ENCODE peak calls at places on chromosomes 4 and X, in seven cellular contexts. One of them, this sample, is unnamed.

GRCh38 chr4:184795214-184795844 is 30.4 kb downstream of the ACSL1 start:
- DNase-seq in HCT116: no peak
- DNase-seq in GM12878: no peak
- DNase-seq in HEK293T: no peak
- DNase-seq in WTC11: no peak
- DNase-seq in K562: no peak
- DNase-seq in HepG2: no peak
- DNase-seq in this sample: no peak

GRCh38 chr4:88971536-88971935 is 85.4 kb downstream of the FAM13A start:
- DNase-seq in HCT116: no peak
- DNase-seq in GM12878: no peak
- DNase-seq in HEK293T: no peak
- DNase-seq in WTC11: no peak
- DNase-seq in K562: no peak
- DNase-seq in HepG2: no peak
- DNase-seq in this sample: no peak

GRCh38 chr4:168634276-168634802 is 137.5 kb downstream of the PALLD start:
- DNase-seq in HCT116: no peak
- DNase-seq in GM12878: no peak
- DNase-seq in HEK293T: peak; percentile 58
- DNase-seq in WTC11: no peak
- DNase-seq in K562: no peak
- DNase-seq in HepG2: no peak
- DNase-seq in this sample: no peak

GRCh38 chr4:770022-770421 is 55.9 kb downstream of the CPLX1 start:
- DNase-seq in HCT116: no peak
- DNase-seq in GM12878: no peak
- DNase-seq in HEK293T: no peak
- DNase-seq in WTC11: no peak
- DNase-seq in K562: no peak
- DNase-seq in HepG2: no peak
- DNase-seq in this sample: no peak

GRCh38 chr4:53784112-53784511 is 192.8 kb upstream of the LNX1 start:
- DNase-seq in HCT116: no peak
- DNase-seq in GM12878: no peak
- DNase-seq in HEK293T: no peak
- DNase-seq in WTC11: no peak
- DNase-seq in K562: no peak
- DNase-seq in HepG2: no peak
- DNase-seq in this sample: no peak

GRCh38 chr4:93658443-93658842 is 170.1 kb upstream of the ATOH1 start:
- DNase-seq in HCT116: no peak
- DNase-seq in GM12878: no peak
- DNase-seq in HEK293T: no peak
- DNase-seq in WTC11: no peak
- DNase-seq in K562: no peak
- DNase-seq in HepG2: no peak
- DNase-seq in this sample: no peak

GRCh38 chr4:53057679-53058078 is 195.6 kb downstream of the RASL11B start:
- DNase-seq in HCT116: no peak
- DNase-seq in GM12878: no peak
- DNase-seq in HEK293T: no peak
- DNase-seq in WTC11: no peak
- DNase-seq in K562: no peak
- DNase-seq in HepG2: no peak
- DNase-seq in this sample: no peak

GRCh38 chr4:2297606-2298517 is 36.0 kb upstream of the MXD4 start:
- DNase-seq in HCT116: no peak
- DNase-seq in GM12878: no peak
- DNase-seq in HEK293T: no peak
- DNase-seq in WTC11: no peak
- DNase-seq in K562: no peak
- DNase-seq in HepG2: no peak
- DNase-seq in this sample: no peak

GRCh38 chrX:56968980-56969379 is 26.4 kb downstream of the SPIN3 start:
- DNase-seq in HCT116: no peak
- DNase-seq in GM12878: no peak
- DNase-seq in HEK293T: no peak
- DNase-seq in WTC11: no peak
- DNase-seq in K562: no peak
- DNase-seq in HepG2: no peak
- DNase-seq in this sample: no peak

GRCh38 chr4:47071863-47072441 is 40.6 kb downstream of the GABRB1 start:
- DNase-seq in HCT116: no peak
- DNase-seq in GM12878: no peak
- DNase-seq in HEK293T: no peak
- DNase-seq in WTC11: no peak
- DNase-seq in K562: no peak
- DNase-seq in HepG2: no peak
- DNase-seq in this sample: no peak

GRCh38 chr4:119783200-119783978 is 154.8 kb upstream of the PDE5A start:
- DNase-seq in HCT116: no peak
- DNase-seq in GM12878: no peak
- DNase-seq in HEK293T: no peak
- DNase-seq in WTC11: no peak
- DNase-seq in K562: no peak
- DNase-seq in HepG2: no peak
- DNase-seq in this sample: no peak

GRCh38 chrX:78650906-78651437 is 8.2 kb downstream of the RTL3 start:
- DNase-seq in HCT116: no peak
- DNase-seq in GM12878: peak; percentile 72
- DNase-seq in HEK293T: no peak
- DNase-seq in WTC11: no peak
- DNase-seq in K562: no peak
- DNase-seq in HepG2: no peak
- DNase-seq in this sample: no peak

GRCh38 chr4:2787230-2788100 is 5.4 kb upstream of the SH3BP2 start:
- DNase-seq in HCT116: no peak
- DNase-seq in GM12878: peak; percentile 88
- DNase-seq in HEK293T: no peak
- DNase-seq in WTC11: peak; percentile 19
- DNase-seq in K562: no peak
- DNase-seq in HepG2: no peak
- DNase-seq in this sample: no peak

GRCh38 chrX:153830632-153831434 is 489 bp upstream of the PDZD4 start:
- DNase-seq in HCT116: no peak
- DNase-seq in GM12878: no peak
- DNase-seq in HEK293T: no peak
- DNase-seq in WTC11: no peak
- DNase-seq in K562: no peak
- DNase-seq in HepG2: no peak
- DNase-seq in this sample: no peak

GRCh38 chr4:78710536-78710935 is 65.6 kb upstream of the BMP2K start:
- DNase-seq in HCT116: peak; percentile 7
- DNase-seq in GM12878: no peak
- DNase-seq in HEK293T: no peak
- DNase-seq in WTC11: no peak
- DNase-seq in K562: no peak
- DNase-seq in HepG2: no peak
- DNase-seq in this sample: no peak

GRCh38 chr4:94277539-94277938 is 65.1 kb downstream of the HPGDS start:
- DNase-seq in HCT116: no peak
- DNase-seq in GM12878: no peak
- DNase-seq in HEK293T: no peak
- DNase-seq in WTC11: no peak
- DNase-seq in K562: no peak
- DNase-seq in HepG2: no peak
- DNase-seq in this sample: no peak

GRCh38 chrX:24515447-24515846 is 50.4 kb downstream of the PDK3 start:
- DNase-seq in HCT116: no peak
- DNase-seq in GM12878: no peak
- DNase-seq in HEK293T: no peak
- DNase-seq in WTC11: no peak
- DNase-seq in K562: no peak
- DNase-seq in HepG2: no peak
- DNase-seq in this sample: no peak

GRCh38 chr4:40865696-40866095 is 115.9 kb downstream of the NSUN7 start:
- DNase-seq in HCT116: no peak
- DNase-seq in GM12878: no peak
- DNase-seq in HEK293T: no peak
- DNase-seq in WTC11: no peak
- DNase-seq in K562: no peak
- DNase-seq in HepG2: no peak
- DNase-seq in this sample: no peak

GRCh38 chrX:40132751-40133150 is 35.0 kb upstream of the BCOR start:
- DNase-seq in HCT116: peak; percentile 48
- DNase-seq in GM12878: no peak
- DNase-seq in HEK293T: no peak
- DNase-seq in WTC11: no peak
- DNase-seq in K562: peak; percentile 76
- DNase-seq in HepG2: no peak
- DNase-seq in this sample: no peak

GRCh38 chrX:11049976-11050375 is 61.2 kb upstream of the HCCS start:
- DNase-seq in HCT116: no peak
- DNase-seq in GM12878: no peak
- DNase-seq in HEK293T: no peak
- DNase-seq in WTC11: no peak
- DNase-seq in K562: no peak
- DNase-seq in HepG2: no peak
- DNase-seq in this sample: no peak

GRCh38 chr4:47383829-47384427 is 79.6 kb downstream of the COMMD8 start:
- DNase-seq in HCT116: peak; percentile 10
- DNase-seq in GM12878: no peak
- DNase-seq in HEK293T: peak; percentile 9
- DNase-seq in WTC11: no peak
- DNase-seq in K562: peak; percentile 23
- DNase-seq in HepG2: peak; percentile 7
- DNase-seq in this sample: no peak

GRCh38 chr4:130077275-130077674 is 981.3 kb downstream of the C4orf33 start:
- DNase-seq in HCT116: no peak
- DNase-seq in GM12878: no peak
- DNase-seq in HEK293T: no peak
- DNase-seq in WTC11: no peak
- DNase-seq in K562: no peak
- DNase-seq in HepG2: no peak
- DNase-seq in this sample: no peak

GRCh38 chr4:140122891-140123290 is 31.1 kb downstream of the MAML3 start:
- DNase-seq in HCT116: no peak
- DNase-seq in GM12878: no peak
- DNase-seq in HEK293T: no peak
- DNase-seq in WTC11: no peak
- DNase-seq in K562: no peak
- DNase-seq in HepG2: no peak
- DNase-seq in this sample: no peak

GRCh38 chr4:40377462-40378385 is 42.6 kb downstream of the CHRNA9 start:
- DNase-seq in HCT116: no peak
- DNase-seq in GM12878: no peak
- DNase-seq in HEK293T: no peak
- DNase-seq in WTC11: no peak
- DNase-seq in K562: no peak
- DNase-seq in HepG2: no peak
- DNase-seq in this sample: no peak

GRCh38 chr4:116453127-116453526 is 632.2 kb downstream of the TRAM1L1 start:
- DNase-seq in HCT116: no peak
- DNase-seq in GM12878: no peak
- DNase-seq in HEK293T: no peak
- DNase-seq in WTC11: no peak
- DNase-seq in K562: no peak
- DNase-seq in HepG2: no peak
- DNase-seq in this sample: no peak

GRCh38 chrX:132266583-132267355 is 47.5 kb upstream of the RAP2C start:
- DNase-seq in HCT116: no peak
- DNase-seq in GM12878: no peak
- DNase-seq in HEK293T: no peak
- DNase-seq in WTC11: no peak
- DNase-seq in K562: no peak
- DNase-seq in HepG2: no peak
- DNase-seq in this sample: no peak

GRCh38 chrX:72120798-72121197 is 10.9 kb downstream of the RTL5 start:
- DNase-seq in HCT116: no peak
- DNase-seq in GM12878: no peak
- DNase-seq in HEK293T: no peak
- DNase-seq in WTC11: no peak
- DNase-seq in K562: no peak
- DNase-seq in HepG2: no peak
- DNase-seq in this sample: no peak

GRCh38 chrX:130715299-130715698 is 187.7 kb downstream of the ENOX2 start:
- DNase-seq in HCT116: no peak
- DNase-seq in GM12878: no peak
- DNase-seq in HEK293T: no peak
- DNase-seq in WTC11: no peak
- DNase-seq in K562: no peak
- DNase-seq in HepG2: no peak
- DNase-seq in this sample: no peak
- TF ChIP-seq SP1 in HCT116: no peak
- TF ChIP-seq SP1 in GM12878: no peak
- TF ChIP-seq SP1 in HEK293T: no peak
- TF ChIP-seq SP1 in WTC11: no peak
- TF ChIP-seq SP1 in K562: no peak
- TF ChIP-seq SP1 in HepG2: no peak
- TF ChIP-seq SP1 in this sample: no peak

GRCh38 chr4:15735531-15735930 is 32.7 kb downstream of the BST1 start:
- DNase-seq in HCT116: no peak
- DNase-seq in GM12878: no peak
- DNase-seq in HEK293T: no peak
- DNase-seq in WTC11: no peak
- DNase-seq in K562: no peak
- DNase-seq in HepG2: no peak
- DNase-seq in this sample: no peak

GRCh38 chr4:15725608-15726007 is 22.7 kb downstream of the BST1 start:
- DNase-seq in HCT116: no peak
- DNase-seq in GM12878: no peak
- DNase-seq in HEK293T: no peak
- DNase-seq in WTC11: no peak
- DNase-seq in K562: no peak
- DNase-seq in HepG2: no peak
- DNase-seq in this sample: no peak

GRCh38 chr4:15729910-15730533 is 27.2 kb downstream of the BST1 start:
- DNase-seq in HCT116: peak; percentile 19
- DNase-seq in GM12878: peak; percentile 2
- DNase-seq in HEK293T: peak; percentile 63
- DNase-seq in WTC11: no peak
- DNase-seq in K562: peak; percentile 53
- DNase-seq in HepG2: peak; percentile 45
- DNase-seq in this sample: no peak
- TF ChIP-seq SP1 in HCT116: no peak
- TF ChIP-seq SP1 in GM12878: no peak
- TF ChIP-seq SP1 in HEK293T: no peak
- TF ChIP-seq SP1 in WTC11: no peak
- TF ChIP-seq SP1 in K562: no peak
- TF ChIP-seq SP1 in HepG2: no peak
- TF ChIP-seq SP1 in this sample: no peak

GRCh38 chr4:146165840-146166239 is 9.7 kb upstream of the LSM6 start:
- DNase-seq in HCT116: no peak
- DNase-seq in GM12878: no peak
- DNase-seq in HEK293T: no peak
- DNase-seq in WTC11: no peak
- DNase-seq in K562: no peak
- DNase-seq in HepG2: no peak
- DNase-seq in this sample: no peak
- TF ChIP-seq SP1 in HCT116: no peak
- TF ChIP-seq SP1 in GM12878: no peak
- TF ChIP-seq SP1 in HEK293T: no peak
- TF ChIP-seq SP1 in WTC11: no peak
- TF ChIP-seq SP1 in K562: no peak
- TF ChIP-seq SP1 in HepG2: no peak
- TF ChIP-seq SP1 in this sample: no peak

DNA sequence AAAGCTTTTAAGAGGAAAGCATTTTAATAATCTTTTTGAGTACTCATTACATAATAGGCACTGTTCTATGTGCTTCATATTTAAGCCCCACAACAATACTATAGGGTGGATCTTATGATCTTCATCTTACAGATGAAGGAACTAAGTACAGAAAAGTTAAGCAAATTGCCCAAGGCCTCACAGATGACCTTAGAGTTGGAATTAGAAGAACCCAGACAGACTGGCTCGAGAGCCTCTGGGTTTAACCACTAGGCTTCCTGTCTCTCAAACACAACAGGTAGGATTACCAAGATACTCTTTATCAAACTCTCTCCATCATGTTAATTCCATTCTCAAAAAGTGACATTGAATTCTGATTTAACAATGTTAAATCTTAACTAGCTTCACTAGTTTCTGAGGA is 23.8 kb downstream of the TRPC5 start:
- DNase-seq in HCT116: no peak
- DNase-seq in GM12878: no peak
- DNase-seq in HEK293T: no peak
- DNase-seq in WTC11: no peak
- DNase-seq in K562: no peak
- DNase-seq in HepG2: no peak
- DNase-seq in this sample: no peak
- TF ChIP-seq SP1 in HCT116: no peak
- TF ChIP-seq SP1 in GM12878: no peak
- TF ChIP-seq SP1 in HEK293T: no peak
- TF ChIP-seq SP1 in WTC11: no peak
- TF ChIP-seq SP1 in K562: no peak
- TF ChIP-seq SP1 in HepG2: no peak
- TF ChIP-seq SP1 in this sample: no peak

This sample was measured in H1.